ENCODE peak calls at places on chromosomes 16 and 17, in ten cellular contexts. N is sigmoid colon; Q is fibroblast of the conjunctiva; V is left ventricle myocardium inferior; E is endothelial cell; B is ureter; T is IMR-90; H is mucosa of gallbladder; O is stimulated activated CD4-positive, alpha-beta T cell treated with anti-CD3 and anti-CD28 coated beads, Interleukin-1b, Interleukin-23, amount 100 ng/mL, for 4 hours; C is activated T-helper 1 cell treated with anti-CD3 and anti-CD28 coated beads, Interleukin-2, amount 50 U/mL, for 16 hours. I is an unnamed sample.
A peak's percentile ranks its signal among the peaks of the same experiment; 100 is the strongest.

GRCh38 chr17:8753136-8753975 is 5.0 kb downstream of the SPDYE4 start:
- DNase-seq in O (no peak), E (no peak), T (no peak), B (no peak), N (no peak), H (no peak), Q (no peak), V (no peak), C (no peak), I (no peak)

GRCh38 chr17:75036643-75037268 is 10.0 kb downstream of the ATP5PD start:
- DNase-seq in V (peak; percentile 89), H (peak; percentile 73), O (peak; percentile 55), B (peak; percentile 85), T (peak; percentile 77), E (no peak), C (peak; percentile 84), Q (peak; percentile 84), N (peak; percentile 96), I (peak; percentile 91)

GRCh38 chr16:30929167-30929566 is 5.8 kb downstream of the FBXL19 start:
- DNase-seq in T (no peak), V (no peak), H (no peak), C (no peak), Q (no peak), E (no peak), N (no peak), O (no peak), B (no peak), I (no peak)

GRCh38 chr16:72876981-72877373 is 171.0 kb downstream of the ZFHX3 start:
- DNase-seq in N (no peak), C (no peak), T (no peak), Q (no peak), V (no peak), B (no peak), O (no peak), H (no peak), E (no peak), I (no peak)

GRCh38 chr17:67992541-67993152 is 3.6 kb downstream of the C17orf58 start:
- DNase-seq in T (no peak), H (no peak), B (no peak), N (no peak), O (peak; percentile 12), V (no peak), Q (no peak), E (no peak), C (no peak), I (no peak)

GRCh38 chr16:67641779-67642708 is 2.9 kb upstream of the CARMIL2 start:
- DNase-seq in N (peak; percentile 89), O (no peak), Q (no peak), B (no peak), C (no peak), V (peak; percentile 80), T (peak; percentile 33), E (no peak), H (no peak), I (no peak)

GRCh38 chr16:64391009-64391663 is 730.7 kb downstream of the CDH11 start:
- DNase-seq in B (no peak), C (no peak), Q (no peak), V (no peak), E (no peak), O (no peak), H (no peak), N (no peak), T (peak; percentile 57), I (no peak)

GRCh38 chr16:81207076-81207475 is 31.4 kb upstream of the BCO1 start:
- DNase-seq in Q (no peak), V (no peak), T (no peak), B (no peak), O (no peak), H (no peak), E (no peak), N (no peak), C (no peak), I (no peak)

GRCh38 chr17:82175166-82175565 is 37.5 kb downstream of the CCDC57 start:
- DNase-seq in N (no peak), B (no peak), O (no peak), V (no peak), E (no peak), H (no peak), C (no peak), Q (no peak), T (no peak), I (no peak)

GRCh38 chr17:75261336-75262111 is at the start of the genes GGA3 and MRPS7:
- DNase-seq in E (peak; percentile 96), H (peak; percentile 96), O (peak; percentile 94), B (peak; percentile 95), V (peak; percentile 97), N (peak; percentile 96), T (peak; percentile 90), C (peak; percentile 91), Q (peak; percentile 84), I (peak; percentile 97)

GRCh38 chr17:7744416-7744815 is 26.9 kb downstream of the DNAH2 start:
- DNase-seq in N (no peak), Q (no peak), E (no peak), H (no peak), C (no peak), B (no peak), V (no peak), O (no peak), T (no peak), I (no peak)

GRCh38 chr17:57675427-57675826 is 69.7 kb downstream of the CCDC182 start:
- DNase-seq in Q (no peak), E (no peak), V (no peak), C (no peak), T (no peak), O (no peak), N (no peak), B (peak; percentile 28), H (no peak), I (no peak)